ENCODE peak calls at places on chromosomes 7 and 10, in six cellular contexts. Q is right lobe of liver, Z is adipocyte, E is neuronal stem cell, A is tibial artery, B is Peyer's patch. M is an unnamed sample.

GRCh38 chr10:71232089-71232998 is 20.0 kb downstream of the UNC5B start:
- DNase-seq in E (no peak), Z (no peak), Q (no peak), B (no peak), A (peak; percentile 89), M (no peak)

GRCh38 chr10:10499839-10500238 is 517.8 kb upstream of the CELF2 start:
- DNase-seq in Q (no peak), Z (no peak), B (no peak), A (no peak), E (no peak), M (no peak)

GRCh38 chr7:111752022-111752582 is 189.8 kb upstream of the IMMP2L start:
- DNase-seq in Q (peak; percentile 58), Z (peak; percentile 81), B (no peak), E (peak; percentile 36), A (peak; percentile 70), M (no peak)

GRCh38 chr10:132384618-132385510 is 12.1 kb upstream of the PWWP2B start:
- DNase-seq in B (no peak), Z (no peak), A (peak; percentile 50), Q (peak; percentile 17), E (no peak), M (no peak)

GRCh38 chr7:43873300-43873699 is 4.0 kb upstream of the MRPS24 start:
- DNase-seq in Z (peak; percentile 67), Q (no peak), E (no peak), B (no peak), A (no peak), M (no peak)

GRCh38 chr10:103737735-103738367 is 117.5 kb downstream of the SH3PXD2A start:
- DNase-seq in Z (no peak), Q (no peak), A (no peak), E (no peak), B (no peak), M (no peak)

GRCh38 chr10:61899663-61899996 is 1.9 kb upstream of the ARID5B start:
- DNase-seq in B (no peak), Z (no peak), A (no peak), Q (no peak), E (no peak), M (no peak)

GRCh38 chr10:132001238-132001977 is 19.7 kb upstream of the BNIP3 start:
- DNase-seq in Z (no peak), B (no peak), A (peak; percentile 45), Q (no peak), E (no peak), M (no peak)

GRCh38 chr10:17166699-17167098 is 34.8 kb downstream of the TRDMT1 start:
- DNase-seq in Q (no peak), E (no peak), Z (no peak), A (no peak), B (no peak), M (no peak)

GRCh38 chr10:124875596-124875995 is 66.3 kb upstream of the ZRANB1 start:
- DNase-seq in E (no peak), Q (peak; percentile 28), A (no peak), Z (peak; percentile 55), B (no peak), M (no peak)

GRCh38 chr7:14836571-14837189 is 65.9 kb downstream of the DGKB start:
- DNase-seq in B (no peak), Q (no peak), E (peak; percentile 15), A (no peak), Z (peak; percentile 90), M (no peak)

GRCh38 chr7:30321089-30321991 is 36.9 kb downstream of the ZNRF2 start:
- DNase-seq in B (no peak), Z (peak; percentile 35), E (no peak), Q (no peak), A (no peak), M (no peak)

GRCh38 chr10:79310911-79311573 is 36.2 kb upstream of the PPIF start:
- DNase-seq in Z (no peak), B (no peak), A (no peak), E (peak; percentile 27), Q (no peak), M (no peak)

GRCh38 chr7:76069238-76069638 is 21.3 kb downstream of the MDH2 start:
- DNase-seq in E (no peak), B (peak; percentile 17), Z (peak; percentile 78), A (peak; percentile 73), Q (no peak), M (no peak)

GRCh38 chr10:102678842-102679289 is 34.6 kb downstream of the TRIM8 start:
- DNase-seq in Q (peak; percentile 68), A (peak; percentile 79), E (peak; percentile 60), Z (peak; percentile 67), B (peak; percentile 60), M (no peak)

GRCh38 chr10:100081075-100082001 is at the start of gene CPN1:
- DNase-seq in A (no peak), Q (peak; percentile 62), E (no peak), Z (no peak), B (no peak), M (no peak)

GRCh38 chr10:48658243-48658888 is 26.3 kb upstream of the WDFY4 start:
- DNase-seq in Z (peak; percentile 87), B (peak; percentile 79), E (peak; percentile 84), A (peak; percentile 81), Q (peak; percentile 75), M (peak; percentile 24)

GRCh38 chr7:108057951-108058391 is 55.0 kb upstream of the LAMB1 start:
- DNase-seq in E (no peak), Z (no peak), Q (no peak), B (no peak), A (no peak), M (no peak)

GRCh38 chr7:133742709-133743538 is 384.2 kb upstream of the LRGUK start:
- DNase-seq in B (no peak), Z (peak; percentile 64), A (no peak), E (no peak), Q (no peak), M (no peak)

GRCh38 chr10:25766687-25767221 is 167.3 kb upstream of the MYO3A start:
- DNase-seq in B (no peak), Z (no peak), Q (no peak), A (no peak), E (peak; percentile 20), M (no peak)

GRCh38 chr10:34001087-34001580 is 666.7 kb upstream of the NRP1 start:
- DNase-seq in B (no peak), Z (no peak), E (no peak), Q (no peak), A (no peak), M (no peak)

GRCh38 chr10:26044123-26044749 is 110.2 kb downstream of the MYO3A start:
- DNase-seq in E (no peak), Q (no peak), A (peak; percentile 77), Z (no peak), B (no peak), M (no peak)

GRCh38 chr10:131519723-131520122 is 208.2 kb upstream of the TCERG1L start:
- DNase-seq in A (no peak), Q (no peak), Z (no peak), E (no peak), B (no peak), M (no peak)

GRCh38 chr7:101598981-101599681 is 30.0 kb downstream of the MYL10 start:
- DNase-seq in E (no peak), Z (no peak), B (no peak), Q (no peak), A (peak; percentile 83), M (no peak)

GRCh38 chr7:69714886-69715571 is 116.8 kb downstream of the AUTS2 start:
- DNase-seq in A (no peak), B (no peak), Q (no peak), E (no peak), Z (no peak), M (no peak)

GRCh38 chr7:157568785-157569584 is 232.2 kb downstream of the DNAJB6 start:
- DNase-seq in B (peak; percentile 25), Z (peak; percentile 11), A (no peak), E (peak; percentile 26), Q (no peak), M (no peak)
- H3K4me3 ChIP-seq in B (peak overlapping the region; percentile 36), Z (peak overlapping the region; percentile 83), A (peak overlapping the region; percentile 53), E (peak overlapping the region; percentile 18), Q (peak overlapping the region; percentile 48), M (peak overlapping the region; percentile 29)

DNA sequence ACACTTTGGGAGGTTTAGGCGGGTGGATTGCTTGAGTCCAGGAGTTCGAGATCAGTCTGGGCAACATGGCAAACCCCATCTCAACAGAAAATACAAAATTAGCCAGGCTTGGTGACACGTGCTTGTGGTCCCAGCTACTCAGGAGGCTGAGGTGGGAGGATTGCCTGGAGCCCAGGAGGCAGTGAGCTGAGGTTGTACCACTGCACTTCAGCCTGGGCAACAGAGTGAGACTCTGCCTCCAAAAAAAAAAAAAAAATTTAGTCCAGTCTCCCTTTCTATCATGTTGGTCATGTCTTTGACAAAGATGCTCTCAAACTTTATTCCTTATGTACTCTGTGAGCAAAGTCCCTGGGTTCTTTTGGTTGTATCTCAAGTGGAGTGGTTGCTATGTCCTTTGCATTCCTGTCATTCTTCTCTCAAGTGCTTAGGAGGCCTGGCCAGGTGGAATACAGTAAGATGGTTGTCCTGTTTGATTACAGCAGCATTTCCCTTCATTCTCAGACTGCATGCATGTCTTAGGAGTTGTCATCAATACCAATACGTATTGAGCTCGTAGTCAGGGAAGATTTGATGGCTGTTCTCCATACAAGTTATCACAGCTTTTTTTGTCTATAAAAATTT is 85.7 kb downstream of the MMRN2 start:
- DNase-seq in B (no peak), Q (no peak), Z (no peak), E (no peak), A (no peak), M (no peak)
- H3K4me1 ChIP-seq in B (no peaks in the 10 kb centered on the region), Q (no peaks in the 10 kb centered on the region), Z (no peaks in the 10 kb centered on the region), E (peaks cover 13% of the 10 kb centered on the region), A (no peaks in the 10 kb centered on the region), M (no peaks in the 10 kb centered on the region)

GRCh38 chr7:23276947-23277346 is 22.2 kb upstream of the MALSU1 start:
- DNase-seq in E (no peak), A (no peak), Q (no peak), B (no peak), Z (no peak), M (no peak)

GRCh38 chr7:23275906-23276305 is 23.2 kb upstream of the MALSU1 start:
- DNase-seq in B (no peak), E (no peak), Q (no peak), A (no peak), Z (no peak), M (no peak)

GRCh38 chr7:23272275-23272674 is 25.7 kb downstream of the GPNMB start:
- DNase-seq in Z (no peak), A (no peak), B (no peak), Q (no peak), E (no peak), M (no peak)

GRCh38 chr7:23276381-23276780 is 22.8 kb upstream of the MALSU1 start:
- DNase-seq in E (no peak), A (no peak), Q (no peak), Z (peak; percentile 16), B (no peak), M (no peak)

GRCh38 chr7:23273141-23273599 is 26.0 kb upstream of the MALSU1 start:
- DNase-seq in A (peak; percentile 80), B (peak; percentile 95), E (peak; percentile 76), Q (peak; percentile 93), Z (peak; percentile 86), M (peak; percentile 47)
- H3K4me3 ChIP-seq in A (no peak overlapping the region), B (no peak overlapping the region), E (no peak overlapping the region), Q (peak overlapping the region; percentile 28), Z (no peak overlapping the region), M (no peak overlapping the region)

DNA sequence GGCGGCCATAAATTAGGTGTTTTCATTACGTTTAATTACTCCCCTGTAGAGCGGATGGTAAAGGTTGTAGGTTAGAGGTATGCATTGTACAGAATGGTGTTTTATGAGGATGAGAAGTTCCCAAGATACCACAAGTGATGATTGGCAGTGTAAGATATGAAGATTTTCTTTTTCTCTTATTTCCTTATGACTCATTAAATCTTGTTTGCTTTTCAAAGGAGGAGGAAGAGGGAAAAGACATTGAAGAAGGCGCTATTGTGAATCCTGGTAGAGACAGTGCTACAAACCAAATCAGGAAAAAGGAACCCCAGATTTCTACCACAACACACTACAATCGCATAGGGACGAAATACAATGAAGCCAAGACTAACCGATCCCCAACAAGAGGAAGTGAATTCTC is 133.9 kb downstream of the AASS start:
- DNase-seq in Q (no peak), E (no peak), Z (no peak), A (no peak), B (no peak), M (no peak)
- H3K4me1 ChIP-seq in Q (no peaks in the 10 kb centered on the region), E (no peaks in the 10 kb centered on the region), Z (no peaks in the 10 kb centered on the region), A (no peaks in the 10 kb centered on the region), B (no peaks in the 10 kb centered on the region), M (no peaks in the 10 kb centered on the region)

M was measured in esophagus squamous epithelium.